ENCODE peak calls at places on chromosome 15, in six cellular contexts. One of them, this sample, is unnamed.

GRCh38 chr15:41603941-41604660 is 45.1 kb downstream of the TYRO3 start:
- DNase-seq in H9: peak; percentile 83
- DNase-seq in astrocyte: peak; percentile 90
- DNase-seq in lower lobe of right lung: peak; percentile 72
- DNase-seq in brain microvascular endothelial cell: peak; percentile 73
- DNase-seq in psoas muscle: peak; percentile 65
- DNase-seq in this sample: peak; percentile 87

GRCh38 chr15:49881433-49881832 is 237.6 kb downstream of the ATP8B4 start:
- DNase-seq in H9: no peak
- DNase-seq in psoas muscle: no peak
- DNase-seq in astrocyte: no peak
- DNase-seq in brain microvascular endothelial cell: no peak
- DNase-seq in lower lobe of right lung: no peak
- DNase-seq in this sample: no peak

GRCh38 chr15:63198315-63198714 is 8.9 kb downstream of the RAB8B start:
- DNase-seq in psoas muscle: no peak
- DNase-seq in astrocyte: no peak
- DNase-seq in H9: no peak
- DNase-seq in lower lobe of right lung: no peak
- DNase-seq in brain microvascular endothelial cell: no peak
- DNase-seq in this sample: no peak

GRCh38 chr15:64693134-64693533 is 82.3 kb downstream of the RBPMS2 start:
- DNase-seq in lower lobe of right lung: no peak
- DNase-seq in H9: no peak
- DNase-seq in psoas muscle: peak; percentile 64
- DNase-seq in brain microvascular endothelial cell: peak; percentile 83
- DNase-seq in astrocyte: peak; percentile 91
- DNase-seq in this sample: peak; percentile 85

GRCh38 chr15:57586661-57587404 is 4.9 kb upstream of the MYZAP start:
- DNase-seq in psoas muscle: no peak
- DNase-seq in lower lobe of right lung: no peak
- DNase-seq in brain microvascular endothelial cell: no peak
- DNase-seq in astrocyte: no peak
- DNase-seq in H9: no peak
- DNase-seq in this sample: no peak

GRCh38 chr15:85708402-85708932 is 86.3 kb downstream of the KLHL25 start:
- DNase-seq in psoas muscle: no peak
- DNase-seq in H9: no peak
- DNase-seq in lower lobe of right lung: no peak
- DNase-seq in brain microvascular endothelial cell: no peak
- DNase-seq in astrocyte: peak; percentile 45
- DNase-seq in this sample: no peak

GRCh38 chr15:66569461-66570137 is 3.8 kb upstream of the LCTL start:
- DNase-seq in astrocyte: no peak
- DNase-seq in H9: no peak
- DNase-seq in brain microvascular endothelial cell: no peak
- DNase-seq in lower lobe of right lung: no peak
- DNase-seq in psoas muscle: no peak
- DNase-seq in this sample: no peak

GRCh38 chr15:59972241-59972640 is 31.9 kb upstream of the FOXB1 start:
- DNase-seq in astrocyte: no peak
- DNase-seq in H9: no peak
- DNase-seq in lower lobe of right lung: no peak
- DNase-seq in psoas muscle: no peak
- DNase-seq in brain microvascular endothelial cell: no peak
- DNase-seq in this sample: no peak

GRCh38 chr15:20645956-20646355 is 104.4 kb upstream of the GOLGA6L6 start:
- DNase-seq in brain microvascular endothelial cell: no peak
- DNase-seq in psoas muscle: peak; percentile 56
- DNase-seq in lower lobe of right lung: peak; percentile 90
- DNase-seq in astrocyte: no peak
- DNase-seq in H9: no peak
- DNase-seq in this sample: no peak

GRCh38 chr15:80152180-80152895 is 461 bp upstream of the FAH start:
- DNase-seq in brain microvascular endothelial cell: peak; percentile 93
- DNase-seq in astrocyte: peak; percentile 82
- DNase-seq in lower lobe of right lung: peak; percentile 98
- DNase-seq in psoas muscle: peak; percentile 99
- DNase-seq in H9: peak; percentile 99
- DNase-seq in this sample: peak; percentile 88

GRCh38 chr15:64019764-64020163 is 26.5 kb downstream of the DAPK2 start:
- DNase-seq in lower lobe of right lung: no peak
- DNase-seq in brain microvascular endothelial cell: no peak
- DNase-seq in astrocyte: no peak
- DNase-seq in psoas muscle: peak; percentile 81
- DNase-seq in H9: no peak
- DNase-seq in this sample: no peak

GRCh38 chr15:63920504-63921178 is 86.9 kb upstream of the HERC1 start:
- DNase-seq in psoas muscle: no peak
- DNase-seq in brain microvascular endothelial cell: no peak
- DNase-seq in H9: no peak
- DNase-seq in lower lobe of right lung: no peak
- DNase-seq in astrocyte: no peak
- DNase-seq in this sample: no peak

GRCh38 chr15:88800026-88800425 is 3.2 kb upstream of the ACAN start:
- DNase-seq in lower lobe of right lung: no peak
- DNase-seq in psoas muscle: no peak
- DNase-seq in H9: no peak
- DNase-seq in astrocyte: peak; percentile 9
- DNase-seq in brain microvascular endothelial cell: peak; percentile 18
- DNase-seq in this sample: peak; percentile 47

GRCh38 chr15:88998980-88999713 is 86.0 kb upstream of the MFGE8 start:
- DNase-seq in lower lobe of right lung: no peak
- DNase-seq in astrocyte: no peak
- DNase-seq in brain microvascular endothelial cell: no peak
- DNase-seq in psoas muscle: no peak
- DNase-seq in H9: peak; percentile 93
- DNase-seq in this sample: no peak

GRCh38 chr15:29822685-29823459 is 604 bp upstream of the TJP1 start:
- DNase-seq in lower lobe of right lung: peak; percentile 82
- DNase-seq in psoas muscle: peak; percentile 88
- DNase-seq in astrocyte: peak; percentile 80
- DNase-seq in brain microvascular endothelial cell: peak; percentile 87
- DNase-seq in H9: no peak
- DNase-seq in this sample: peak; percentile 86

GRCh38 chr15:78429477-78429876 is 8.5 kb upstream of the IREB2 start:
- DNase-seq in lower lobe of right lung: no peak
- DNase-seq in brain microvascular endothelial cell: no peak
- DNase-seq in H9: no peak
- DNase-seq in astrocyte: no peak
- DNase-seq in psoas muscle: no peak
- DNase-seq in this sample: no peak

GRCh38 chr15:51312754-51313390 is 25.5 kb downstream of the CYP19A1 start:
- DNase-seq in lower lobe of right lung: no peak
- DNase-seq in psoas muscle: no peak
- DNase-seq in brain microvascular endothelial cell: no peak
- DNase-seq in H9: no peak
- DNase-seq in astrocyte: peak; percentile 77
- DNase-seq in this sample: no peak

GRCh38 chr15:92947071-92947730 is 47.1 kb downstream of the CHD2 start:
- DNase-seq in psoas muscle: no peak
- DNase-seq in lower lobe of right lung: no peak
- DNase-seq in H9: no peak
- DNase-seq in astrocyte: no peak
- DNase-seq in brain microvascular endothelial cell: no peak
- DNase-seq in this sample: no peak

GRCh38 chr15:58608129-58608590 is 141.3 kb downstream of the ADAM10 start:
- DNase-seq in brain microvascular endothelial cell: peak; percentile 40
- DNase-seq in lower lobe of right lung: no peak
- DNase-seq in H9: no peak
- DNase-seq in psoas muscle: no peak
- DNase-seq in astrocyte: peak; percentile 81
- DNase-seq in this sample: peak; percentile 59

GRCh38 chr15:99082798-99083197 is 22.1 kb upstream of the SYNM start:
- DNase-seq in astrocyte: no peak
- DNase-seq in lower lobe of right lung: no peak
- DNase-seq in H9: no peak
- DNase-seq in psoas muscle: no peak
- DNase-seq in brain microvascular endothelial cell: no peak
- DNase-seq in this sample: no peak

GRCh38 chr15:46946953-46947352 is 770.4 kb upstream of the SEMA6D start:
- DNase-seq in astrocyte: no peak
- DNase-seq in brain microvascular endothelial cell: no peak
- DNase-seq in psoas muscle: no peak
- DNase-seq in H9: no peak
- DNase-seq in lower lobe of right lung: no peak
- DNase-seq in this sample: no peak

GRCh38 chr15:50107591-50108408 is 11.2 kb downstream of the ATP8B4 start:
- DNase-seq in psoas muscle: no peak
- DNase-seq in H9: no peak
- DNase-seq in astrocyte: no peak
- DNase-seq in lower lobe of right lung: peak; percentile 72
- DNase-seq in brain microvascular endothelial cell: no peak
- DNase-seq in this sample: no peak

GRCh38 chr15:76161153-76162049 is 101.6 kb downstream of the TMEM266 start:
- DNase-seq in brain microvascular endothelial cell: no peak
- DNase-seq in psoas muscle: peak; percentile 54
- DNase-seq in H9: peak; percentile 14
- DNase-seq in astrocyte: no peak
- DNase-seq in lower lobe of right lung: no peak
- DNase-seq in this sample: no peak

GRCh38 chr15:98745179-98745578 is 96.8 kb downstream of the IGF1R start:
- DNase-seq in lower lobe of right lung: no peak
- DNase-seq in H9: no peak
- DNase-seq in brain microvascular endothelial cell: no peak
- DNase-seq in astrocyte: no peak
- DNase-seq in psoas muscle: no peak
- DNase-seq in this sample: no peak

DNA sequence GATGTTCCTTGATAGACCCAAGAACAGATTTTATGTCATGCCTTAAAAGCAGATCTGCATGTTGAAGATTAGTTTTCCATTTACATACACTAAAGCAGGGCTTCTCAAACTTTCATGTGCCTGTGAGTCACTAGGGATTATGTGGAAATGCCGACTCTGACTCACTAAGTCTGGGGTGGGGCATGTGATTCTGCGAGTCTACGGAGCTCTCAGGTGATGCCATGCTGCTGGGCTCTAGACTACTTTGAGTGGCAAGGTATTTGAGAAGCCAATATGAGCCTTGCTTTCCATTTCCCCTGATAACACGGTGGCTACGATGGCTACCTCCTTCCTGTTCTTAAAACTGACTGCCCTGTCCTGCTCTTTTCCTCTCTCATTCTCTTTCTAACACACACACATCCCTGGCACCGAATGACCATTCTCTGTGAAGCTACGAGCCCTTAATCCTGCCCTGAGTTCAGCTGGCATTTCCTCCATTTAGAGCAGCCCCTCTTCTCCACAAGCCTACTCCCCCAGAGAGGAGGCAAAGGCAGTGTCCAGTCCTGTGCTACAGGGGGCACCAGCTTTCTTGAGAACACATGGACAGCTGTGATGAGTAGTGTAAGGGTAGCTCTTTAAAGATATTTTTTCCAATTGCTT is 39.7 kb upstream of the PYGO1 start:
- DNase-seq in astrocyte: peak; percentile 92
- DNase-seq in H9: no peak
- DNase-seq in psoas muscle: peak; percentile 65
- DNase-seq in brain microvascular endothelial cell: peak; percentile 91
- DNase-seq in lower lobe of right lung: no peak
- DNase-seq in this sample: peak; percentile 81
- TF ChIP-seq CTCF in astrocyte: no peak
- TF ChIP-seq CTCF in H9: peak; percentile 38
- TF ChIP-seq CTCF in psoas muscle: no peak
- TF ChIP-seq CTCF in brain microvascular endothelial cell: peak; percentile 41
- TF ChIP-seq CTCF in lower lobe of right lung: no peak
- TF ChIP-seq CTCF in this sample: no peak

GRCh38 chr15:40539030-40539429 is 25.8 kb downstream of the CCDC32 start:
- DNase-seq in psoas muscle: no peak
- DNase-seq in H9: no peak
- DNase-seq in astrocyte: no peak
- DNase-seq in lower lobe of right lung: no peak
- DNase-seq in brain microvascular endothelial cell: no peak
- DNase-seq in this sample: no peak

GRCh38 chr15:40534371-40534770 is 30.5 kb downstream of the CCDC32 start:
- DNase-seq in psoas muscle: no peak
- DNase-seq in H9: no peak
- DNase-seq in brain microvascular endothelial cell: no peak
- DNase-seq in astrocyte: no peak
- DNase-seq in lower lobe of right lung: no peak
- DNase-seq in this sample: no peak

GRCh38 chr15:40536501-40536900 is 28.3 kb downstream of the CCDC32 start:
- DNase-seq in brain microvascular endothelial cell: peak; percentile 51
- DNase-seq in lower lobe of right lung: no peak
- DNase-seq in psoas muscle: no peak
- DNase-seq in H9: no peak
- DNase-seq in astrocyte: peak; percentile 20
- DNase-seq in this sample: peak; percentile 5
- TF ChIP-seq CTCF in brain microvascular endothelial cell: no peak
- TF ChIP-seq CTCF in lower lobe of right lung: no peak
- TF ChIP-seq CTCF in psoas muscle: no peak
- TF ChIP-seq CTCF in H9: no peak
- TF ChIP-seq CTCF in astrocyte: no peak
- TF ChIP-seq CTCF in this sample: no peak

GRCh38 chr15:69943637-69944036 is 154.1 kb downstream of the TLE3 start:
- DNase-seq in H9: no peak
- DNase-seq in psoas muscle: no peak
- DNase-seq in astrocyte: no peak
- DNase-seq in lower lobe of right lung: no peak
- DNase-seq in brain microvascular endothelial cell: no peak
- DNase-seq in this sample: no peak
- TF ChIP-seq CTCF in H9: no peak
- TF ChIP-seq CTCF in psoas muscle: no peak
- TF ChIP-seq CTCF in astrocyte: no peak
- TF ChIP-seq CTCF in lower lobe of right lung: no peak
- TF ChIP-seq CTCF in brain microvascular endothelial cell: no peak
- TF ChIP-seq CTCF in this sample: no peak

GRCh38 chr15:97085806-97086205 is 755.3 kb downstream of the NR2F2 start:
- DNase-seq in brain microvascular endothelial cell: no peak
- DNase-seq in psoas muscle: no peak
- DNase-seq in lower lobe of right lung: no peak
- DNase-seq in H9: no peak
- DNase-seq in astrocyte: no peak
- DNase-seq in this sample: no peak
- TF ChIP-seq CTCF in brain microvascular endothelial cell: no peak
- TF ChIP-seq CTCF in psoas muscle: no peak
- TF ChIP-seq CTCF in lower lobe of right lung: no peak
- TF ChIP-seq CTCF in H9: no peak
- TF ChIP-seq CTCF in astrocyte: no peak
- TF ChIP-seq CTCF in this sample: no peak